ENCODE peak calls at places on chromosomes 3 and 15, in four cellular contexts. V is NCI-H524 treated with DMSO at 0.1 percent for 48 hours, R is AG08395, E is endodermal cell. C is an unnamed sample.

GRCh38 chr3:55587476-55587875 is 100.4 kb upstream of the WNT5A start:
- DNase-seq in R (no peak), V (no peak), E (no peak), C (no peak)

GRCh38 chr15:31511707-31512310 is 185.2 kb downstream of the KLF13 start:
- DNase-seq in R (no peak), E (no peak), V (no peak), C (no peak)

GRCh38 chr3:106435899-106436453 is 567.2 kb upstream of the CBLB start:
- DNase-seq in V (no peak), R (no peak), E (no peak), C (no peak)

GRCh38 chr3:132879651-132880050 is 157.4 kb upstream of the NPHP3 start:
- DNase-seq in V (no peak), R (no peak), E (no peak), C (no peak)

GRCh38 chr3:98817546-98817945 is 54.4 kb downstream of the ST3GAL6 start:
- DNase-seq in V (no peak), E (no peak), R (peak), C (peak)

GRCh38 chr3:143808999-143809700 is 39.1 kb downstream of the SLC9A9 start:
- DNase-seq in V (no peak), E (no peak), R (peak), C (no peak)

GRCh38 chr15:63264685-63265302 is 12.6 kb upstream of the APH1B start:
- DNase-seq in E (no peak), V (peak), R (no peak), C (no peak)

GRCh38 chr15:43541785-43542184 is 24.4 kb downstream of the MAP1A start:
- DNase-seq in R (no peak), E (no peak), V (no peak), C (no peak)

GRCh38 chr3:114144909-114145688 is 33.8 kb downstream of the DRD3 start:
- DNase-seq in E (no peak), V (no peak), R (peak), C (peak)

GRCh38 chr15:42198516-42198915 is 9.6 kb downstream of the VPS39 start:
- DNase-seq in E (no peak), R (no peak), V (no peak), C (no peak)

GRCh38 chr3:81761904-81762565 is 590 bp upstream of the GBE1 start:
- DNase-seq in E (no peak), R (peak), V (no peak), C (peak)

GRCh38 chr3:152172465-152172864 is 96.3 kb upstream of the MBNL1 start:
- DNase-seq in V (no peak), R (no peak), E (no peak), C (peak)

GRCh38 chr3:59391131-59391530 is 341.3 kb upstream of the CFAP20DC start:
- DNase-seq in R (no peak), V (no peak), E (no peak), C (no peak)

GRCh38 chr3:69143605-69144004 is 21.2 kb upstream of the LMOD3 start:
- DNase-seq in R (no peak), V (no peak), E (no peak), C (peak)

GRCh38 chr15:58865420-58865880 is 68.0 kb downstream of the SLTM start:
- DNase-seq in R (peak), E (no peak), V (no peak), C (no peak)

GRCh38 chr3:52349131-52349530 is 33.0 kb downstream of the DNAH1 start:
- DNase-seq in E (no peak), V (no peak), R (no peak), C (no peak)

GRCh38 chr15:55256281-55257013 is 33.2 kb downstream of the RAB27A start:
- DNase-seq in V (no peak), E (no peak), R (no peak), C (peak)

GRCh38 chr15:78605201-78605600 is 15.6 kb downstream of the CHRNA3 start:
- DNase-seq in E (no peak), V (no peak), R (no peak), C (no peak)

GRCh38 chr3:185313693-185314246 is 49.2 kb upstream of the MAP3K13 start:
- DNase-seq in V (no peak), R (no peak), E (no peak), C (no peak)

GRCh38 chr3:194384569-194385001 is 14.5 kb downstream of the GP5 start:
- DNase-seq in V (no peak), R (no peak), E (no peak), C (no peak)